ENCODE peak calls at places on chromosomes 6 and 20, in five cellular contexts. L, C, T, A and D are unnamed samples.

GRCh38 chr20:11687546-11688292 is 230.0 kb upstream of the BTBD3 start:
- DNase-seq in A (no peak), L (no peak), C (no peak), T (no peak), D (no peak)

GRCh38 chr6:101401792-101402617 is 8.5 kb downstream of the GRIK2 start:
- DNase-seq in T (no peak), A (no peak), C (peak), L (no peak), D (no peak)

GRCh38 chr6:90729057-90729456 is 142.2 kb upstream of the MAP3K7 start:
- DNase-seq in A (no peak), C (no peak), T (no peak), L (no peak), D (no peak)

GRCh38 chr6:56842602-56843475 is 112.1 kb upstream of the BEND6 start:
- DNase-seq in T (peak), C (peak), L (no peak), A (no peak), D (peak)

GRCh38 chr20:21575167-21575566 is 61.3 kb upstream of the NKX2-2 start:
- DNase-seq in C (no peak), A (no peak), T (no peak), L (no peak), D (no peak)

GRCh38 chr6:140980265-140980887 is 1152.3 kb upstream of the GJE1 start:
- DNase-seq in A (no peak), T (no peak), L (no peak), C (peak), D (no peak)

GRCh38 chr6:9632026-9632425 is 782.8 kb downstream of the TFAP2A start:
- DNase-seq in L (no peak), C (no peak), T (no peak), A (no peak), D (peak)

GRCh38 chr6:69116658-69117057 is 481.6 kb downstream of the ADGRB3 start:
- DNase-seq in C (no peak), T (no peak), A (no peak), L (no peak), D (no peak)

GRCh38 chr6:96811670-96812069 is 25.6 kb downstream of the GPR63 start:
- DNase-seq in A (no peak), T (no peak), L (no peak), C (no peak), D (no peak)

GRCh38 chr6:117467876-117468275 is 14.6 kb upstream of the DCBLD1 start:
- DNase-seq in L (no peak), T (no peak), A (no peak), C (no peak), D (no peak)

GRCh38 chr6:34867484-34867883 is 20.4 kb downstream of the TAF11 start:
- DNase-seq in C (no peak), T (no peak), A (no peak), L (no peak), D (no peak)

GRCh38 chr20:444862-445426 is 17.4 kb downstream of the TBC1D20 start:
- DNase-seq in C (peak), T (no peak), A (no peak), L (no peak), D (peak)

GRCh38 chr20:35742741-35743523 is 872 bp upstream of the RBM39 start:
- DNase-seq in A (no peak), C (peak), T (no peak), L (no peak), D (peak)

GRCh38 chr6:153170511-153170910 is 39.4 kb upstream of the RGS17 start:
- DNase-seq in A (no peak), C (peak), L (no peak), T (no peak), D (no peak)

GRCh38 chr20:38307371-38308046 is 3.6 kb downstream of the BPI start:
- DNase-seq in A (no peak), L (no peak), T (no peak), C (peak), D (no peak)

GRCh38 chr6:48036316-48036715 is 74.7 kb downstream of the PTCHD4 start:
- DNase-seq in C (peak), L (no peak), A (no peak), T (no peak), D (no peak)

GRCh38 chr20:7667194-7667593 is 273.1 kb downstream of the HAO1 start:
- DNase-seq in C (no peak), L (no peak), T (no peak), A (no peak), D (peak)

GRCh38 chr6:144129469-144129868 is 20.8 kb upstream of the STX11 start:
- DNase-seq in L (no peak), T (no peak), A (no peak), C (no peak), D (no peak)

GRCh38 chr6:89035252-89036106 is 45.1 kb upstream of the PNRC1 start:
- DNase-seq in T (peak), L (no peak), A (no peak), C (peak), D (peak)

GRCh38 chr20:36936341-36936740 is 15.2 kb downstream of the SAMHD1 start:
- DNase-seq in A (no peak), C (no peak), T (no peak), L (no peak), D (no peak)

GRCh38 chr20:38877483-38877882 is 48.7 kb upstream of the FAM83D start:
- DNase-seq in L (no peak), T (no peak), A (no peak), C (no peak), D (no peak)